ENCODE peak calls at places on chromosome 12, in nine cellular contexts. L is CD8-positive, alpha-beta memory T cell; R is astrocyte; S is HepG2; W is osteoblast; G is A549; E is transverse colon; T is fibroblast of lung; P is colonic mucosa. O is an unnamed sample. For H3K4me1, the result is how much of the 10 kb centered on the place peaks cover.

GRCh38 chr12:123150273-123150803 is 552 bp downstream of the PITPNM2 start:
- DNase-seq in L (no peak), R (no peak), S (no peak), W (peak), G (peak), E (peak), T (no peak), P (peak), O (peak)

GRCh38 chr12:105547786-105548185 is 217.3 kb downstream of the C12orf75 start:
- DNase-seq in L (no peak), R (peak), S (no peak), W (no peak), G (no peak), E (no peak), T (no peak), P (no peak), O (no peak)

GRCh38 chr12:89873745-89874144 is 165.1 kb upstream of the ATP2B1 start:
- DNase-seq in L (no peak), R (peak), S (no peak), W (no peak), G (no peak), E (no peak), T (peak), P (no peak), O (no peak)

GRCh38 chr12:104522985-104523719 is 66.4 kb downstream of the CHST11 start:
- DNase-seq in L (no peak), R (no peak), S (no peak), W (peak), G (no peak), E (no peak), T (no peak), P (no peak), O (no peak)

GRCh38 chr12:19553177-19553576 is 113.9 kb downstream of the AEBP2 start:
- DNase-seq in L (no peak), R (no peak), S (no peak), W (no peak), G (no peak), E (no peak), T (no peak), P (no peak), O (no peak)

GRCh38 chr12:3152892-3153291 is 75.7 kb downstream of the TSPAN9 start:
- DNase-seq in L (peak), R (no peak), S (no peak), W (peak), G (no peak), E (no peak), T (no peak), P (no peak), O (no peak)

GRCh38 chr12:121812320-121812871 is 8.6 kb downstream of the SETD1B start:
- DNase-seq in L (no peak), R (peak), S (no peak), W (peak), G (peak), E (peak), T (peak), P (peak), O (no peak)

GRCh38 chr12:123532808-123533649 is 490 bp downstream of the RILPL1 start:
- DNase-seq in L (no peak), R (peak), S (peak), W (peak), G (peak), E (peak), T (peak), P (peak), O (peak)

GRCh38 chr12:83700858-83701257 is 1014.2 kb downstream of the TMTC2 start:
- DNase-seq in L (no peak), R (peak), S (no peak), W (no peak), G (no peak), E (no peak), T (peak), P (no peak), O (no peak)

GRCh38 chr12:42756841-42757661 is 167.5 kb upstream of the PRICKLE1 start:
- DNase-seq in L (no peak), R (peak), S (no peak), W (peak), G (peak), E (no peak), T (peak), P (no peak), O (no peak)

GRCh38 chr12:131934535-131934934 is 5.5 kb downstream of the PUS1 start:
- DNase-seq in L (no peak), R (no peak), S (no peak), W (no peak), G (no peak), E (no peak), T (no peak), P (no peak), O (no peak)

GRCh38 chr12:82314406-82314892 is 43.7 kb downstream of the CCDC59 start:
- DNase-seq in L (no peak), R (no peak), S (peak), W (no peak), G (peak), E (peak), T (no peak), P (peak), O (no peak)

DNA sequence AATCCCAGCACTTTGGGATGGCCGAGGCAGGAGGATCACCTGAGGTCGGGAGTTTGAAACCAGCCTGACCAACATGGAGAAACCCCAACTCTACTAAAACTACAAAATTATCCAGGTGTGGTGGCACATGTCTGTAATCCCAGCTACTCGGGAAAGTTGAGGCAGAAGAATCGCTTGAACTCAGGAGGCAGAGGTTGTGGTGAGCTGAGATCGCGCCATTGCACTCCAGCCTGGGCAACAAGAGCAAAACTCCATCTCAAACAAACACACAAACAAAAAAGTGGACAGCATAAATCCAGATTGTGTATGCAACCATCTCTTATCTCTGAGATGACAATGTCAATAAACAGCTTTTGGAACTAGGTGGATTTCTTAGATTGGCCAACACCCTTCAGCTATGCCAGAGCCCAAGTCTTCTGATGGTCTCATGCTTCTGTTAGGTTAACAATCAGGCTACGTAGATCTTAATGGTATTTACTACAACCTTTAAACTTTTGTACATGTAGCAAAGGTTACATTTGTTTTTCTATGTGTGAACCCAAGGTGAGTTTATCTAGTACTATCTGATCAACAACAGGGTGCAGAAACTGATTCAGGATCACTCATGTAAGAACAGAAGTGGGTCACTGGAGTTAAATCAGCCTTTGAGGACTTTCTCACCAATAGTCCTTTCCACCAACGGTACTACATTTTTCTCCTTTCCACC is 73.7 kb downstream of the DUSP16 start:
- DNase-seq in L (no peak), R (no peak), S (peak), W (no peak), G (no peak), E (no peak), T (no peak), P (no peak), O (no peak)
- H3K4me1 ChIP-seq in L (under half), R (under half), S (half or more), W (under half), G (under half), E (under half), T (under half), P (under half), O (under half)

GRCh38 chr12:99004799-99005474 is 359.8 kb downstream of the APAF1 start:
- DNase-seq in L (no peak), R (no peak), S (no peak), W (no peak), G (no peak), E (no peak), T (no peak), P (no peak), O (no peak)
- H3K27ac ChIP-seq in L (no peak), R (no peak), S (no peak), W (no peak), G (no peak), E (no peak), T (no peak), P (no peak), O (no peak)

DNA sequence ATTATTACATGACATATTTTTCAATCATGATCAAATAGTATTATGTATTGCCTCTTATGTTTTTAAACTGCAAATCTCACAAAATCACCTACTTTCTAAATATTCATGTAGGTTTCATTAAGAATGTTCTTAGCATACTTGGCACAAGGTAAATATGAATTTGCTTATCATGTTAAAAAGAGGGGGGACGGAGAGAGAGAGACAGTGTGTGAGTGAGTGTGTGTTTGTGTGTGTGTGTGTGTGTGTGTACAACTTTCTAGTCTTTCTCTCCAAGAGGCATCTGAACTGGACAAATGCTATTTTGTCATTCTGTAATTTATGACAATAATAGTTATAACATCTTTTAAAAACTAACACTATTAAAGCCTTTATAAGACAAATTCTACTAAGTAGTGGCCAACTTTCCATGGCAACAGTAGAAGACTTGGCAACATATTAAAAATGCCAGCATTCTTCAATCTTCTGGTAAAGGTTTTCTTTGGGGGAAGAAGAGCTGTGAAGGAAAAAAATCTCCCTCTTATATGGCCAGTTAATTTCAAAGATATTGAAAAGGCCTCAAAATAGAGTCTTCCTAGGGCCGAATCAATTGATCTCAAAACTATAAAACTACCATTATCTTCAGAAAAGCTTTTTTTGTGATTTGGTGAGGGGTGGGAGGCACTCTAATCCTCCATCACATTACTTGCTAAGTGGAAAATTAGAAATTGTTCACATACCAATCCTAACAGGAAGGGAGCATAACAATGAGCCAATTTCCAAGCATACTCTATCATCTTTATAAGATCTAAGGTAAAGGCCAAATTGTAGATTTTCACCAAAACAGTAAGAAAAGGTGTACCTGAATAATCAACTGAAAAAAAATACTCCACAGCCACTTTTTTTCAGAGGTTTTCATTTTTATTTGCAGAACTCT is 28.2 kb downstream of the CDK17 start:
- DNase-seq in L (no peak), R (no peak), S (no peak), W (no peak), G (no peak), E (no peak), T (no peak), P (no peak), O (no peak)
- H3K4me1 ChIP-seq in L (half or more), R (under half), S (under half), W (under half), G (under half), E (half or more), T (under half), P (under half), O (under half)

GRCh38 chr12:108646597-108647190 is 13.0 kb upstream of the SELPLG start:
- DNase-seq in L (no peak), R (peak), S (no peak), W (no peak), G (no peak), E (no peak), T (peak), P (no peak), O (no peak)
- H3K27ac ChIP-seq in L (no peak), R (peak), S (no peak), W (no peak), G (no peak), E (no peak), T (peak), P (no peak), O (no peak)

GRCh38 chr12:124555168-124555928 is 12.1 kb downstream of the NCOR2 start:
- DNase-seq in L (no peak), R (no peak), S (no peak), W (no peak), G (no peak), E (no peak), T (no peak), P (no peak), O (peak)

GRCh38 chr12:124556067-124556466 is 11.3 kb downstream of the NCOR2 start:
- DNase-seq in L (no peak), R (no peak), S (no peak), W (peak), G (no peak), E (no peak), T (no peak), P (no peak), O (no peak)

GRCh38 chr12:124553862-124554428 is 13.5 kb downstream of the NCOR2 start:
- DNase-seq in L (peak), R (no peak), S (no peak), W (peak), G (no peak), E (no peak), T (no peak), P (no peak), O (no peak)

GRCh38 chr12:124556896-124557501 is 10.4 kb downstream of the NCOR2 start:
- DNase-seq in L (no peak), R (no peak), S (no peak), W (peak), G (no peak), E (no peak), T (peak), P (no peak), O (no peak)

DNA sequence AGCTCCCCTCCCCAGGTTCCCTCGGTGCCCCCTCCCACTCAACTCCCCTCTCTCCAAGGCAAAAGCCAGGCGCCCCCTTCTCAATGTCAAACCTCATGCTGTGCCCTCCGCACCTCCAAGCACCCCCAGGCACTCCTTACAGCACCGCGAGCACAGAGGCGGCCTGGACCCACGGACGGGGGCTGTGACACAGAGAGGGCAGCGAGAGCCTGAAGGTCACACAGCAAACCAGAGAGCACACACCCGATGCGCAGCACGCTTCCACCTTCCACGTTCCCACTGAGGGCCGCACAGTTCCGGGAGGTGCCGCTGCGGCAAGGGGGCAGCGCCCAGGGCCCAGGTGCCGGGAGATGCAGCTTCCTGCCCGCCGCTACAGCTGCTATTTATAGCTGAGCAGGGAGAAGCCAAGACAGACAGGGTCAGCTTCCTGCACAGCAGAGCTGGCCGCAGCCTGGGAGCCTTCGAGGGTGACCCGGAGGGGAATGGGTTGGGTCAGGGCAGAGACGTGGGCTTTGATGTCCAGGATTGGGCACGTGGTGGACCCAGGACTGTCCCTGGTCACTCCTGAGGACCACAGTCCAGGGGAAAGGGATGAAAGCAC is 12.9 kb downstream of the NCOR2 start:
- DNase-seq in L (peak), R (no peak), S (no peak), W (peak), G (no peak), E (no peak), T (no peak), P (no peak), O (peak)
- H3K4me1 ChIP-seq in L (under half), R (under half), S (under half), W (under half), G (under half), E (half or more), T (under half), P (under half), O (under half)

GRCh38 chr12:76260390-76260748 is 87.8 kb downstream of the BBS10 start:
- DNase-seq in L (no peak), R (no peak), S (no peak), W (no peak), G (no peak), E (no peak), T (peak), P (no peak), O (no peak)
- H3K27ac ChIP-seq in L (no peak), R (peak), S (no peak), W (peak), G (peak), E (no peak), T (peak), P (no peak), O (no peak)

DNA sequence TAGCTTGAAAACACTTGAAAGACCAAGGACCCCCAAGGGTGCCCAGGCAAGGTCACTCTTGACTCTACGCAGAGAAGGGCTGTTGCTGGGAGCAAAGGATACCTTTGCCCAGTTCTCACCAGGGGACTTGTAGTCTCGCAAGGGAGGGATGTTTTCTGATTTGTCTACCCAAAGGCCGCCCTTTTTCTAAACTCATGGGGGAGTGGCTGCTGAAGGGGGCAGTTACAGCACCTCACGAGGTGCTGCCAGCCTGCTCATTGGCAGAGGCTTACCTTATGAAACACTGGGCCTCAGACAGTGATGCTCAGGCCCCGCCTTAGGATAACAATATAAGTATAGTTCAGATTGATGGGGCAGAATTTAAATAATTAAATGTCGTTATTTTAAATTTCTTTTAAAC is 107.0 kb downstream of the ETV6 start:
- DNase-seq in L (no peak), R (no peak), S (no peak), W (no peak), G (no peak), E (no peak), T (no peak), P (no peak), O (no peak)
- H3K4me1 ChIP-seq in L (under half), R (under half), S (under half), W (under half), G (under half), E (half or more), T (under half), P (under half), O (under half)

GRCh38 chr12:119666900-119667576 is 895 bp upstream of the PRKAB1 start:
- DNase-seq in L (no peak), R (no peak), S (no peak), W (no peak), G (no peak), E (no peak), T (no peak), P (no peak), O (no peak)

GRCh38 chr12:119667577-119668314 is at the start of gene PRKAB1:
- DNase-seq in L (peak), R (peak), S (peak), W (peak), G (peak), E (peak), T (peak), P (peak), O (peak)

GRCh38 chr12:119665164-119665929 is 2.6 kb upstream of the PRKAB1 start:
- DNase-seq in L (no peak), R (no peak), S (no peak), W (no peak), G (no peak), E (no peak), T (no peak), P (peak), O (no peak)

GRCh38 chr12:119664642-119665041 is 3.3 kb upstream of the PRKAB1 start:
- DNase-seq in L (no peak), R (no peak), S (no peak), W (no peak), G (no peak), E (no peak), T (no peak), P (no peak), O (no peak)

GRCh38 chr12:119666226-119666808 is 1.6 kb upstream of the PRKAB1 start:
- DNase-seq in L (no peak), R (no peak), S (no peak), W (no peak), G (no peak), E (no peak), T (no peak), P (no peak), O (no peak)
- H3K27ac ChIP-seq in L (peak), R (no peak), S (no peak), W (no peak), G (no peak), E (no peak), T (no peak), P (no peak), O (peak)

DNA sequence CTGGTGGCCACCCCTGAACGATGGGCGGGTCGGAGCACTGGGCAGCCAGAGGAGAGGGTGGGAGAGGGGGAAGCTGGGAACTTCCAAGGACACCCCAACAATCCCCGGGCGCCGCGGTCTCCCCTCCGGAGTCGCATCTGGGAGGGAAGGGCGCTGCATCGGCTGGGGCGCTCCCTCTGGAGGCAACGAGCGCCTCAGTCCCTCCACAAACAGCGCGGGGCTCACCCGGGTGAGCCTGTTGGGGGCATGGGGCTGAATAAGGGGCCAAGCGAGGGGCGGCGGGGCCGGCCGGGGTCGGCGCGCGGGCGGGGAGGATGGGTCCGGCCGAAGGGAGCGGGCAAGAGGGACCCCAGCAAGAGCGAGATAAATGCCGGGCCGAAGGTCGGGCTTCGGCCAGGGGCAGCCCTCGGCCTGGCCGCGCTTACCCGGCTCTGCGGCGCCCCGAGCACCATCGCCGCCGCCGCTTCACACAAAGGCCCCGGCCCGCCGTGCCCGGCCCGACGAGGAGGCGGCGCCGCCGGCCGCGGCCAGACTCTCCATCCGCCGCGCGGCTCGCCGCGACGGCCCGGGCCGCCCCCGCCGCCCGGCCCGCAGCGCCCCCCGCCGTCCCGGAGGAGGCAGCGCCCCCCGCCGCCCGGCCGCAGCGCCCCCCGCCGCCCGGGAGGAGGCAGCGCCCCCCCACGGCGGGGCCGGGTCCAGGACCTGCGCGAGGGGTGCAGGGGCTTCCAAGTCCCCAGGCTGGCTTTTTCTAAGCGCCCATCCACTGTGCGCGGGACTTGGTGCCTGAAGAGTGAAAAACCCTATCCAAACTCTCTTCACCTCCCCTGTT is at the start of gene ZBTB39:
- DNase-seq in L (peak), R (peak), S (peak), W (peak), G (peak), E (peak), T (peak), P (peak), O (peak)
- H3K4me1 ChIP-seq in L (half or more), R (under half), S (half or more), W (under half), G (under half), E (under half), T (under half), P (under half), O (under half)